ENCODE peak calls at places on chromosomes 3 and 15, in eight cellular contexts. One of them, this sample, is unnamed.
A peak's percentile ranks its signal among the peaks of the same experiment; 100 is the strongest.

GRCh38 chr3:50486219-50486888 is 17.1 kb downstream of the CACNA2D2 start:
- DNase-seq in Caki2: no peak
- DNase-seq in NCI-H510A: no peak
- DNase-seq in A172: peak; percentile 48
- DNase-seq in activated T-helper 1 cell treated with Interleukin-2 at 50 U/mL for 16 hours: no peak
- DNase-seq in AG04450: no peak
- DNase-seq in activated CD8-positive, alpha-beta memory T cell treated with anti-CD3 and anti-CD28 coated beads for 48 hours: no peak
- DNase-seq in NCI-H2227 treated with DMSO at 0.1 percent for 48 hours: no peak
- DNase-seq in this sample: peak; percentile 17

GRCh38 chr3:46087871-46088270 is 60.6 kb upstream of the XCR1 start:
- DNase-seq in Caki2: peak; percentile 18
- DNase-seq in NCI-H510A: no peak
- DNase-seq in A172: peak; percentile 36
- DNase-seq in activated T-helper 1 cell treated with Interleukin-2 at 50 U/mL for 16 hours: no peak
- DNase-seq in AG04450: no peak
- DNase-seq in activated CD8-positive, alpha-beta memory T cell treated with anti-CD3 and anti-CD28 coated beads for 48 hours: no peak
- DNase-seq in NCI-H2227 treated with DMSO at 0.1 percent for 48 hours: no peak
- DNase-seq in this sample: peak; percentile 41

GRCh38 chr3:42801784-42802183 is 2.5 kb downstream of the HIGD1A start:
- DNase-seq in Caki2: no peak
- DNase-seq in NCI-H510A: no peak
- DNase-seq in A172: no peak
- DNase-seq in activated T-helper 1 cell treated with Interleukin-2 at 50 U/mL for 16 hours: no peak
- DNase-seq in AG04450: no peak
- DNase-seq in activated CD8-positive, alpha-beta memory T cell treated with anti-CD3 and anti-CD28 coated beads for 48 hours: no peak
- DNase-seq in NCI-H2227 treated with DMSO at 0.1 percent for 48 hours: no peak
- DNase-seq in this sample: no peak

GRCh38 chr3:87350367-87351199 is 74.2 kb upstream of the POU1F1 start:
- DNase-seq in Caki2: peak; percentile 14
- DNase-seq in NCI-H510A: no peak
- DNase-seq in A172: peak; percentile 53
- DNase-seq in activated T-helper 1 cell treated with Interleukin-2 at 50 U/mL for 16 hours: no peak
- DNase-seq in AG04450: peak; percentile 23
- DNase-seq in activated CD8-positive, alpha-beta memory T cell treated with anti-CD3 and anti-CD28 coated beads for 48 hours: no peak
- DNase-seq in NCI-H2227 treated with DMSO at 0.1 percent for 48 hours: peak; percentile 43
- DNase-seq in this sample: peak; percentile 47

GRCh38 chr3:133874344-133874743 is 21.3 kb downstream of the RAB6B start:
- DNase-seq in Caki2: no peak
- DNase-seq in NCI-H510A: no peak
- DNase-seq in A172: no peak
- DNase-seq in activated T-helper 1 cell treated with Interleukin-2 at 50 U/mL for 16 hours: no peak
- DNase-seq in AG04450: no peak
- DNase-seq in activated CD8-positive, alpha-beta memory T cell treated with anti-CD3 and anti-CD28 coated beads for 48 hours: no peak
- DNase-seq in NCI-H2227 treated with DMSO at 0.1 percent for 48 hours: no peak
- DNase-seq in this sample: peak; percentile 10

GRCh38 chr3:25033407-25034029 is 394.5 kb upstream of the RARB start:
- DNase-seq in Caki2: peak; percentile 9
- DNase-seq in NCI-H510A: peak; percentile 1
- DNase-seq in A172: peak; percentile 22
- DNase-seq in activated T-helper 1 cell treated with Interleukin-2 at 50 U/mL for 16 hours: no peak
- DNase-seq in AG04450: no peak
- DNase-seq in activated CD8-positive, alpha-beta memory T cell treated with anti-CD3 and anti-CD28 coated beads for 48 hours: no peak
- DNase-seq in NCI-H2227 treated with DMSO at 0.1 percent for 48 hours: peak; percentile 5
- DNase-seq in this sample: peak; percentile 6

GRCh38 chr15:29064290-29064689 is 178.5 kb downstream of the APBA2 start:
- DNase-seq in Caki2: no peak
- DNase-seq in NCI-H510A: no peak
- DNase-seq in A172: no peak
- DNase-seq in activated T-helper 1 cell treated with Interleukin-2 at 50 U/mL for 16 hours: no peak
- DNase-seq in AG04450: no peak
- DNase-seq in activated CD8-positive, alpha-beta memory T cell treated with anti-CD3 and anti-CD28 coated beads for 48 hours: no peak
- DNase-seq in NCI-H2227 treated with DMSO at 0.1 percent for 48 hours: no peak
- DNase-seq in this sample: no peak

GRCh38 chr3:177263615-177264365 is 66.5 kb upstream of the TBL1XR1 start:
- DNase-seq in Caki2: peak; percentile 45
- DNase-seq in NCI-H510A: no peak
- DNase-seq in A172: no peak
- DNase-seq in activated T-helper 1 cell treated with Interleukin-2 at 50 U/mL for 16 hours: no peak
- DNase-seq in AG04450: no peak
- DNase-seq in activated CD8-positive, alpha-beta memory T cell treated with anti-CD3 and anti-CD28 coated beads for 48 hours: no peak
- DNase-seq in NCI-H2227 treated with DMSO at 0.1 percent for 48 hours: peak; percentile 9
- DNase-seq in this sample: peak; percentile 54

GRCh38 chr3:97938444-97938843 is 33.8 kb downstream of the RIOX2 start:
- DNase-seq in Caki2: no peak
- DNase-seq in NCI-H510A: no peak
- DNase-seq in A172: no peak
- DNase-seq in activated T-helper 1 cell treated with Interleukin-2 at 50 U/mL for 16 hours: no peak
- DNase-seq in AG04450: no peak
- DNase-seq in activated CD8-positive, alpha-beta memory T cell treated with anti-CD3 and anti-CD28 coated beads for 48 hours: no peak
- DNase-seq in NCI-H2227 treated with DMSO at 0.1 percent for 48 hours: no peak
- DNase-seq in this sample: peak; percentile 49

GRCh38 chr15:76286231-76286879 is 24.9 kb downstream of the ETFA start:
- DNase-seq in Caki2: no peak
- DNase-seq in NCI-H510A: no peak
- DNase-seq in A172: peak; percentile 11
- DNase-seq in activated T-helper 1 cell treated with Interleukin-2 at 50 U/mL for 16 hours: no peak
- DNase-seq in AG04450: no peak
- DNase-seq in activated CD8-positive, alpha-beta memory T cell treated with anti-CD3 and anti-CD28 coated beads for 48 hours: no peak
- DNase-seq in NCI-H2227 treated with DMSO at 0.1 percent for 48 hours: no peak
- DNase-seq in this sample: peak; percentile 7

GRCh38 chr3:47762233-47762632 is 19.5 kb downstream of the SMARCC1 start:
- DNase-seq in Caki2: peak; percentile 4
- DNase-seq in NCI-H510A: no peak
- DNase-seq in A172: peak; percentile 78
- DNase-seq in activated T-helper 1 cell treated with Interleukin-2 at 50 U/mL for 16 hours: no peak
- DNase-seq in AG04450: no peak
- DNase-seq in activated CD8-positive, alpha-beta memory T cell treated with anti-CD3 and anti-CD28 coated beads for 48 hours: no peak
- DNase-seq in NCI-H2227 treated with DMSO at 0.1 percent for 48 hours: no peak
- DNase-seq in this sample: peak; percentile 28

GRCh38 chr15:70172561-70172960 is 74.8 kb upstream of the TLE3 start:
- DNase-seq in Caki2: no peak
- DNase-seq in NCI-H510A: no peak
- DNase-seq in A172: no peak
- DNase-seq in activated T-helper 1 cell treated with Interleukin-2 at 50 U/mL for 16 hours: no peak
- DNase-seq in AG04450: no peak
- DNase-seq in activated CD8-positive, alpha-beta memory T cell treated with anti-CD3 and anti-CD28 coated beads for 48 hours: no peak
- DNase-seq in NCI-H2227 treated with DMSO at 0.1 percent for 48 hours: no peak
- DNase-seq in this sample: no peak

GRCh38 chr15:79403501-79403900 is 28.6 kb upstream of the MINAR1 start:
- DNase-seq in Caki2: no peak
- DNase-seq in NCI-H510A: no peak
- DNase-seq in A172: no peak
- DNase-seq in activated T-helper 1 cell treated with Interleukin-2 at 50 U/mL for 16 hours: no peak
- DNase-seq in AG04450: no peak
- DNase-seq in activated CD8-positive, alpha-beta memory T cell treated with anti-CD3 and anti-CD28 coated beads for 48 hours: no peak
- DNase-seq in NCI-H2227 treated with DMSO at 0.1 percent for 48 hours: no peak
- DNase-seq in this sample: peak; percentile 67

GRCh38 chr3:41638381-41638780 is 323.5 kb downstream of the ULK4 start:
- DNase-seq in Caki2: no peak
- DNase-seq in NCI-H510A: no peak
- DNase-seq in A172: no peak
- DNase-seq in activated T-helper 1 cell treated with Interleukin-2 at 50 U/mL for 16 hours: no peak
- DNase-seq in AG04450: no peak
- DNase-seq in activated CD8-positive, alpha-beta memory T cell treated with anti-CD3 and anti-CD28 coated beads for 48 hours: no peak
- DNase-seq in NCI-H2227 treated with DMSO at 0.1 percent for 48 hours: no peak
- DNase-seq in this sample: no peak

GRCh38 chr15:52678468-52679231 is 538 bp downstream of the ATOSA start:
- DNase-seq in Caki2: peak; percentile 67
- DNase-seq in NCI-H510A: peak; percentile 38
- DNase-seq in A172: peak; percentile 6
- DNase-seq in activated T-helper 1 cell treated with Interleukin-2 at 50 U/mL for 16 hours: peak; percentile 60
- DNase-seq in AG04450: peak; percentile 33
- DNase-seq in activated CD8-positive, alpha-beta memory T cell treated with anti-CD3 and anti-CD28 coated beads for 48 hours: peak; percentile 26
- DNase-seq in NCI-H2227 treated with DMSO at 0.1 percent for 48 hours: no peak
- DNase-seq in this sample: peak; percentile 66

GRCh38 chr3:186823391-186823790 is 17.1 kb upstream of the RFC4 start:
- DNase-seq in Caki2: peak; percentile 42
- DNase-seq in NCI-H510A: no peak
- DNase-seq in A172: no peak
- DNase-seq in activated T-helper 1 cell treated with Interleukin-2 at 50 U/mL for 16 hours: no peak
- DNase-seq in AG04450: no peak
- DNase-seq in activated CD8-positive, alpha-beta memory T cell treated with anti-CD3 and anti-CD28 coated beads for 48 hours: no peak
- DNase-seq in NCI-H2227 treated with DMSO at 0.1 percent for 48 hours: no peak
- DNase-seq in this sample: peak; percentile 44

GRCh38 chr3:65597952-65598413 is 440.7 kb downstream of the MAGI1 start:
- DNase-seq in Caki2: no peak
- DNase-seq in NCI-H510A: no peak
- DNase-seq in A172: no peak
- DNase-seq in activated T-helper 1 cell treated with Interleukin-2 at 50 U/mL for 16 hours: no peak
- DNase-seq in AG04450: no peak
- DNase-seq in activated CD8-positive, alpha-beta memory T cell treated with anti-CD3 and anti-CD28 coated beads for 48 hours: no peak
- DNase-seq in NCI-H2227 treated with DMSO at 0.1 percent for 48 hours: peak; percentile 50
- DNase-seq in this sample: no peak